ENCODE peak calls at places on chromosomes 13 and 19, in four cellular contexts. E, W, P and M are unnamed samples.

GRCh38 chr19:57941593-57941992 is 5.9 kb downstream of the ZNF256 start:
- DNase-seq in E (no peak), W (no peak), P (no peak), M (no peak)

GRCh38 chr19:6268382-6268771 is 11.4 kb downstream of the MLLT1 start:
- DNase-seq in E (no peak), W (no peak), P (no peak), M (no peak)

GRCh38 chr13:42001580-42001979 is 40.7 kb upstream of the VWA8 start:
- DNase-seq in E (no peak), W (no peak), P (no peak), M (peak)

GRCh38 chr13:51858433-51859247 is 3.1 kb upstream of the CCDC70 start:
- DNase-seq in E (no peak), W (no peak), P (no peak), M (peak)

GRCh38 chr19:35449347-35450043 is 1.4 kb downstream of the FFAR2 start:
- DNase-seq in E (no peak), W (no peak), P (no peak), M (peak)

GRCh38 chr19:4970558-4971423 is 1.9 kb downstream of the KDM4B start:
- DNase-seq in E (peak), W (no peak), P (peak), M (peak)

GRCh38 chr19:56066152-56067023 is 54.7 kb downstream of the ZNF787 start:
- DNase-seq in E (peak), W (peak), P (peak), M (peak)

GRCh38 chr19:51688665-51689571 is 4.2 kb upstream of the SPACA6 start:
- DNase-seq in E (peak), W (peak), P (peak), M (peak)

GRCh38 chr13:98216135-98216565 is 39.1 kb upstream of the RNF113B start:
- DNase-seq in E (peak), W (no peak), P (peak), M (peak)

GRCh38 chr13:70386919-70387318 is 278.7 kb upstream of the KLHL1 start:
- DNase-seq in E (peak), W (no peak), P (no peak), M (peak)

GRCh38 chr13:19069684-19070397 is 111.8 kb downstream of the TUBA3C start:
- DNase-seq in E (no peak), W (no peak), P (no peak), M (no peak)

GRCh38 chr13:76570485-76570884 is 315.7 kb downstream of the KCTD12 start:
- DNase-seq in E (no peak), W (no peak), P (no peak), M (no peak)

GRCh38 chr13:28375250-28375930 is 119.5 kb downstream of the FLT1 start:
- DNase-seq in E (no peak), W (no peak), P (no peak), M (no peak)

GRCh38 chr13:28684257-28684656 is 25.3 kb downstream of the POMP start:
- DNase-seq in E (no peak), W (no peak), P (no peak), M (no peak)

GRCh38 chr19:35533822-35534521 is 716 bp downstream of the GAPDHS start:
- DNase-seq in E (peak), W (no peak), P (peak), M (peak)